ENCODE peak calls at places on chromosomes 12 and 14, in nine cellular contexts. One of them, this sample, is unnamed. For H3K4me1 and H3K27me3, the result is how much of the 10 kb centered on the place peaks cover.

GRCh38 chr14:26765768-26766550 is 168.1 kb upstream of the NOVA1 start:
- DNase-seq in stomach: no peak
- DNase-seq in uterus: peak
- DNase-seq in ovary: peak
- DNase-seq in tibial nerve: peak
- DNase-seq in adrenal gland: peak
- DNase-seq in right atrium auricular region: peak
- DNase-seq in IMR-90: peak
- DNase-seq in HCT116: no peak
- DNase-seq in this sample: peak

GRCh38 chr14:68040633-68041369 is 221.2 kb downstream of the RAD51B start:
- DNase-seq in tibial nerve: no peak
- DNase-seq in adrenal gland: no peak
- DNase-seq in IMR-90: no peak
- DNase-seq in ovary: no peak
- DNase-seq in HCT116: no peak
- DNase-seq in uterus: no peak
- DNase-seq in right atrium auricular region: no peak
- DNase-seq in stomach: no peak
- DNase-seq in this sample: no peak

GRCh38 chr12:123948401-123949117 is 24.1 kb downstream of the CCDC92 start:
- DNase-seq in tibial nerve: no peak
- DNase-seq in stomach: no peak
- DNase-seq in ovary: no peak
- DNase-seq in HCT116: no peak
- DNase-seq in uterus: no peak
- DNase-seq in IMR-90: no peak
- DNase-seq in right atrium auricular region: no peak
- DNase-seq in adrenal gland: no peak
- DNase-seq in this sample: no peak

GRCh38 chr14:104392396-104393198 is 187.0 kb upstream of the C14orf180 start:
- DNase-seq in uterus: peak
- DNase-seq in ovary: no peak
- DNase-seq in tibial nerve: no peak
- DNase-seq in adrenal gland: no peak
- DNase-seq in right atrium auricular region: peak
- DNase-seq in stomach: no peak
- DNase-seq in HCT116: no peak
- DNase-seq in IMR-90: no peak
- DNase-seq in this sample: no peak

GRCh38 chr12:58563621-58564020 is 356.7 kb downstream of the LRIG3 start:
- DNase-seq in stomach: no peak
- DNase-seq in right atrium auricular region: no peak
- DNase-seq in ovary: no peak
- DNase-seq in uterus: no peak
- DNase-seq in IMR-90: peak
- DNase-seq in adrenal gland: no peak
- DNase-seq in tibial nerve: no peak
- DNase-seq in HCT116: no peak
- DNase-seq in this sample: no peak

GRCh38 chr12:49415426-49416040 is 48.3 kb downstream of the SPATS2 start:
- DNase-seq in right atrium auricular region: no peak
- DNase-seq in IMR-90: no peak
- DNase-seq in tibial nerve: no peak
- DNase-seq in ovary: no peak
- DNase-seq in adrenal gland: no peak
- DNase-seq in HCT116: no peak
- DNase-seq in uterus: no peak
- DNase-seq in stomach: no peak
- DNase-seq in this sample: no peak

GRCh38 chr14:67186789-67187188 is 2.5 kb upstream of the GARIN2 start:
- DNase-seq in right atrium auricular region: no peak
- DNase-seq in adrenal gland: no peak
- DNase-seq in uterus: no peak
- DNase-seq in HCT116: peak
- DNase-seq in tibial nerve: no peak
- DNase-seq in ovary: no peak
- DNase-seq in IMR-90: peak
- DNase-seq in stomach: no peak
- DNase-seq in this sample: no peak

GRCh38 chr14:47596860-47597259 is 78.5 kb downstream of the MDGA2 start:
- DNase-seq in adrenal gland: no peak
- DNase-seq in stomach: no peak
- DNase-seq in IMR-90: no peak
- DNase-seq in HCT116: no peak
- DNase-seq in right atrium auricular region: no peak
- DNase-seq in ovary: no peak
- DNase-seq in tibial nerve: no peak
- DNase-seq in uterus: no peak
- DNase-seq in this sample: no peak

GRCh38 chr12:128025856-128026255 is 241.1 kb upstream of the TMEM132C start:
- DNase-seq in adrenal gland: no peak
- DNase-seq in stomach: no peak
- DNase-seq in IMR-90: no peak
- DNase-seq in uterus: no peak
- DNase-seq in HCT116: no peak
- DNase-seq in tibial nerve: no peak
- DNase-seq in right atrium auricular region: no peak
- DNase-seq in ovary: no peak
- DNase-seq in this sample: no peak

GRCh38 chr12:22231836-22232235 is 102.7 kb downstream of the ST8SIA1 start:
- DNase-seq in right atrium auricular region: no peak
- DNase-seq in stomach: no peak
- DNase-seq in uterus: no peak
- DNase-seq in IMR-90: no peak
- DNase-seq in tibial nerve: no peak
- DNase-seq in ovary: no peak
- DNase-seq in HCT116: no peak
- DNase-seq in adrenal gland: no peak
- DNase-seq in this sample: no peak
- TF ChIP-seq CTCF in right atrium auricular region: no peak
- TF ChIP-seq CTCF in stomach: no peak
- TF ChIP-seq CTCF in uterus: peak
- TF ChIP-seq CTCF in IMR-90: no peak
- TF ChIP-seq CTCF in tibial nerve: no peak
- TF ChIP-seq CTCF in ovary: no peak
- TF ChIP-seq CTCF in HCT116: peak
- TF ChIP-seq CTCF in adrenal gland: no peak
- TF ChIP-seq CTCF in this sample: no peak

DNA sequence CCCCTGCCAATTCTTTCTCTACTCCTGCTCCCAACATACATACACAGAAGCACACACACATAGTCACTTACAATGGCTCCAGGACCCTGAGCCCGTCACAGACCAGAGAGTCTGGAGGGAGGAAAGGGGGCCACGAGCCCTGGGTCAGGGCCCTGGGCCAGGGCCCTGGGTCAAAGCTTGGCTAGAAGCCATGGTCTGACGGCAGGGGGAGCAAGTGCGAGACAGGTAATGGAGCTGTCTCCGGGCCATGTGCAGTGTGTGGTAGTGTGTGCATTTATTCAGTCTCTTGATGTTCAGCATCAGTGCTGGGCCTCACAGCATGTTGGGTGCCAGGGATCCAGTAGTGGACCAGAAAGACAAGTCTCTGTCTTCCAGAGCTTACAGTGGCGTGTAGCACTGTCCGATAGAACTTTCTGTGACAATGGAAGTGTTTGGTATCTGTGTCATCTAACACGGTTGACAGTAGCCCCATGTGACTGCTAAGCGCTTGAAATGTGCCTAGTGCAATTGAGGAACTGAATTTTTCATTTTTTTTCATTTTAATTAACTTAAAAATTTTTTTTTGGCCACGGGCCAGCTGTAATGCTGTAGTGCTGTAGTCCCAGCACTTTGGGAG is 4.2 kb upstream of the RABGGTA start:
- DNase-seq in HCT116: no peak
- DNase-seq in tibial nerve: no peak
- DNase-seq in adrenal gland: no peak
- DNase-seq in stomach: no peak
- DNase-seq in right atrium auricular region: no peak
- DNase-seq in uterus: no peak
- DNase-seq in IMR-90: no peak
- DNase-seq in ovary: no peak
- DNase-seq in this sample: no peak
- H3K4me1 ChIP-seq in HCT116: under half
- H3K4me1 ChIP-seq in tibial nerve: under half
- H3K4me1 ChIP-seq in adrenal gland: under half
- H3K4me1 ChIP-seq in stomach: under half
- H3K4me1 ChIP-seq in right atrium auricular region: under half
- H3K4me1 ChIP-seq in uterus: under half
- H3K4me1 ChIP-seq in IMR-90: under half
- H3K4me1 ChIP-seq in ovary: under half
- H3K4me1 ChIP-seq in this sample: under half

GRCh38 chr14:60640859-60641721 is 8.2 kb downstream of the SIX1 start:
- DNase-seq in IMR-90: no peak
- DNase-seq in uterus: no peak
- DNase-seq in HCT116: no peak
- DNase-seq in right atrium auricular region: no peak
- DNase-seq in stomach: no peak
- DNase-seq in tibial nerve: no peak
- DNase-seq in adrenal gland: no peak
- DNase-seq in ovary: no peak
- DNase-seq in this sample: no peak
- H3K27me3 ChIP-seq in IMR-90: under half
- H3K27me3 ChIP-seq in uterus: half or more
- H3K27me3 ChIP-seq in HCT116: under half
- H3K27me3 ChIP-seq in right atrium auricular region: half or more
- H3K27me3 ChIP-seq in stomach: under half
- H3K27me3 ChIP-seq in tibial nerve: half or more
- H3K27me3 ChIP-seq in adrenal gland: half or more
- H3K27me3 ChIP-seq in ovary: under half
- H3K27me3 ChIP-seq in this sample: under half

GRCh38 chr12:65518771-65519170 is 240.3 kb downstream of the MSRB3 start:
- DNase-seq in ovary: no peak
- DNase-seq in HCT116: no peak
- DNase-seq in tibial nerve: no peak
- DNase-seq in adrenal gland: no peak
- DNase-seq in uterus: no peak
- DNase-seq in stomach: no peak
- DNase-seq in right atrium auricular region: no peak
- DNase-seq in IMR-90: no peak
- DNase-seq in this sample: no peak
- TF ChIP-seq CTCF in ovary: no peak
- TF ChIP-seq CTCF in HCT116: peak
- TF ChIP-seq CTCF in tibial nerve: no peak
- TF ChIP-seq CTCF in adrenal gland: no peak
- TF ChIP-seq CTCF in uterus: no peak
- TF ChIP-seq CTCF in stomach: no peak
- TF ChIP-seq CTCF in right atrium auricular region: no peak
- TF ChIP-seq CTCF in IMR-90: no peak
- TF ChIP-seq CTCF in this sample: no peak

This sample was measured in testis.